ENCODE peak calls at places on chromosomes 6 and 20, in six cellular contexts. X is upper lobe of right lung, S is GM06990, H is heart right ventricle, W is tibial nerve, T is fibroblast of the aortic adventitia. E is an unnamed sample.

GRCh38 chr20:17856837-17857605 is 111.6 kb downstream of the SNX5 start:
- DNase-seq in X (peak; percentile 18), S (no peak), H (no peak), W (no peak), T (no peak), E (no peak)

GRCh38 chr20:32465092-32465900 is 107.2 kb downstream of the ASXL1 start:
- DNase-seq in X (peak; percentile 88), S (no peak), H (peak; percentile 67), W (no peak), T (peak; percentile 73), E (no peak)

GRCh38 chr6:108510461-108511319 is 50.0 kb upstream of the FOXO3 start:
- DNase-seq in X (no peak), S (no peak), H (no peak), W (no peak), T (no peak), E (no peak)

GRCh38 chr20:10521068-10521834 is 86.1 kb downstream of the SLX4IP start:
- DNase-seq in X (no peak), S (no peak), H (no peak), W (no peak), T (peak; percentile 77), E (no peak)

GRCh38 chr6:19454296-19454998 is 382.7 kb upstream of the ID4 start:
- DNase-seq in X (no peak), S (no peak), H (no peak), W (no peak), T (no peak), E (no peak)

GRCh38 chr20:25865715-25866656 is 169.3 kb upstream of the ZNF337 start:
- DNase-seq in X (peak; percentile 91), S (peak; percentile 49), H (peak; percentile 87), W (no peak), T (peak; percentile 68), E (peak; percentile 60)

GRCh38 chr6:112431803-112432202 is 84.7 kb downstream of the RFPL4B start:
- DNase-seq in X (no peak), S (no peak), H (no peak), W (no peak), T (no peak), E (no peak)

GRCh38 chr6:166996406-166996805 is 2.8 kb upstream of the CEP43 start:
- DNase-seq in X (no peak), S (no peak), H (no peak), W (no peak), T (no peak), E (no peak)

GRCh38 chr20:17655865-17656489 is 26.1 kb downstream of the RRBP1 start:
- DNase-seq in X (peak; percentile 7), S (no peak), H (no peak), W (no peak), T (peak; percentile 50), E (no peak)

GRCh38 chr6:159062564-159062945 is 17.8 kb upstream of the TAGAP start:
- DNase-seq in X (no peak), S (peak; percentile 59), H (no peak), W (no peak), T (no peak), E (no peak)

GRCh38 chr20:51473256-51473655 is 69.3 kb downstream of the NFATC2 start:
- DNase-seq in X (no peak), S (no peak), H (no peak), W (no peak), T (no peak), E (no peak)

GRCh38 chr6:39416728-39417127 is 94.2 kb upstream of the KCNK16 start:
- DNase-seq in X (no peak), S (no peak), H (no peak), W (no peak), T (no peak), E (no peak)

GRCh38 chr20:24998631-24999445 is 6.3 kb upstream of the APMAP start:
- DNase-seq in X (no peak), S (no peak), H (no peak), W (no peak), T (peak; percentile 25), E (no peak)

GRCh38 chr6:131840936-131841583 is 33.2 kb downstream of the ENPP1 start:
- DNase-seq in X (no peak), S (no peak), H (no peak), W (no peak), T (no peak), E (no peak)

GRCh38 chr6:158906926-158907325 is 87.8 kb upstream of the EZR start:
- DNase-seq in X (no peak), S (no peak), H (no peak), W (no peak), T (no peak), E (no peak)

GRCh38 chr6:24359640-24360454 is 2.0 kb upstream of the DCDC2 start:
- DNase-seq in X (peak; percentile 93), S (peak; percentile 87), H (peak; percentile 65), W (peak; percentile 26), T (peak; percentile 46), E (peak; percentile 87)

GRCh38 chr6:143999406-143999805 is 8.7 kb downstream of the PLAGL1 start:
- DNase-seq in X (no peak), S (no peak), H (no peak), W (no peak), T (peak; percentile 99), E (no peak)

GRCh38 chr6:145875496-145876244 is 61.1 kb upstream of the FBXO30 start:
- DNase-seq in X (no peak), S (no peak), H (no peak), W (no peak), T (peak; percentile 33), E (no peak)

GRCh38 chr6:157304840-157305675 is 18.3 kb downstream of the TMEM242 start:
- DNase-seq in X (no peak), S (no peak), H (no peak), W (peak; percentile 20), T (peak; percentile 37), E (no peak)

GRCh38 chr20:40535816-40536215 is 153.2 kb downstream of the MAFB start:
- DNase-seq in X (no peak), S (no peak), H (no peak), W (no peak), T (no peak), E (no peak)

GRCh38 chr6:62763125-62763524 is 448.1 kb upstream of the FKBP1C start:
- DNase-seq in X (no peak), S (no peak), H (no peak), W (no peak), T (no peak), E (no peak)

GRCh38 chr6:11201015-11201414 is 31.5 kb downstream of the NEDD9 start:
- DNase-seq in X (no peak), S (no peak), H (no peak), W (no peak), T (no peak), E (no peak)

GRCh38 chr6:11201772-11202512 is 30.5 kb downstream of the NEDD9 start:
- DNase-seq in X (no peak), S (no peak), H (no peak), W (no peak), T (no peak), E (no peak)

GRCh38 chr6:11204987-11205386 is 27.5 kb downstream of the NEDD9 start:
- DNase-seq in X (no peak), S (no peak), H (no peak), W (no peak), T (no peak), E (no peak)

GRCh38 chr6:11203306-11204009 is 29.0 kb downstream of the NEDD9 start:
- DNase-seq in X (no peak), S (no peak), H (no peak), W (no peak), T (no peak), E (no peak)

GRCh38 chr6:11202513-11203305 is 29.8 kb downstream of the NEDD9 start:
- DNase-seq in X (no peak), S (no peak), H (no peak), W (no peak), T (no peak), E (peak; percentile 17)
- TF ChIP-seq CTCF in X (no peak), S (no peak), H (no peak), W (no peak), T (no peak), E (peak; percentile 13)

GRCh38 chr6:169933839-169934698 is 182.6 kb downstream of the ERMARD start:
- DNase-seq in X (no peak), S (no peak), H (peak; percentile 74), W (peak; percentile 14), T (peak; percentile 4), E (no peak)

GRCh38 chr6:169931223-169931760 is 179.9 kb downstream of the ERMARD start:
- DNase-seq in X (no peak), S (no peak), H (no peak), W (no peak), T (no peak), E (no peak)

GRCh38 chr6:169933251-169933821 is 181.9 kb downstream of the ERMARD start:
- DNase-seq in X (no peak), S (no peak), H (no peak), W (no peak), T (no peak), E (no peak)

GRCh38 chr6:169932491-169932890 is 181.1 kb downstream of the ERMARD start:
- DNase-seq in X (no peak), S (no peak), H (no peak), W (no peak), T (no peak), E (no peak)

DNA sequence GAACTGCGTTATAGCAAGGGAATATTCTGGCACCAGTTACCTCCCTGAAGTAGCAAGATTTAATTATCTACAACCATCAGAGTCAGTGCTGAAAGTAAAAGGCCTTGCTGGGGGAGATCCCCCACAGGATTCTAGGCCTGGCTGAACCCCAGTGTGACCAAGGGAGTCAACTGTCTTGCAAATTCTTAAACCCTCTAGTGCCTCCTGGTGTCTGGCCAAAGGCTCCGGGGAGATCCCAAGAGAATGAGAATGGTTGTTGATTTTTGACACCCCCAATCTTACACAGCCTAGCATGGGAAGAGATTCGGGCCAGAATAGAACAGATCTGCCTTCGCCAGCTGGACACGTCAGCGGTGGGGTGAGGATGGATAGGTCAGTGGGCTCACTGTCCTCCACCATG is 179.4 kb downstream of the ERMARD start:
- DNase-seq in X (no peak), S (no peak), H (no peak), W (no peak), T (no peak), E (no peak)
- TF ChIP-seq CTCF in X (no peak), S (no peak), H (no peak), W (no peak), T (no peak), E (no peak)

DNA sequence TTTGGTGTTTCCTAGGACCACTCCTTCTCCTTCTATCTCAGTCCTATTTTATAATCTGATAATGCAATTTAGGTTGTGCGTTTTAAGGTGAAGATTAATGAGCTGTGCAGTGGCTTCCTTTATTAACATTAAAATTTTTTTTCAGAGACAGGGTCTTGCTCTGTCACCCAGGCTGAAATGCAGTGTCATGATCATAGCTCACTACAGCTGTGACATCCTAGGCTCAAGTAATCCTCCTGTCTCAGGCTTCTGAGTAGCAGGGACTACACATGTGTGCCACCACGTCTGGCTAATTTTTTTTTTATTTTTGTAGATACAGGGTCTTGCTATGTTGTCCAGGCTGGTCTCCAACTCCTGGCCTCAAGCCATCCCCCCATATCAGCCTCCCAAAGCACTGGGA is 53.0 kb upstream of the DSP start:
- DNase-seq in X (no peak), S (no peak), H (no peak), W (no peak), T (no peak), E (no peak)
- TF ChIP-seq CTCF in X (no peak), S (no peak), H (no peak), W (no peak), T (no peak), E (no peak)

DNA sequence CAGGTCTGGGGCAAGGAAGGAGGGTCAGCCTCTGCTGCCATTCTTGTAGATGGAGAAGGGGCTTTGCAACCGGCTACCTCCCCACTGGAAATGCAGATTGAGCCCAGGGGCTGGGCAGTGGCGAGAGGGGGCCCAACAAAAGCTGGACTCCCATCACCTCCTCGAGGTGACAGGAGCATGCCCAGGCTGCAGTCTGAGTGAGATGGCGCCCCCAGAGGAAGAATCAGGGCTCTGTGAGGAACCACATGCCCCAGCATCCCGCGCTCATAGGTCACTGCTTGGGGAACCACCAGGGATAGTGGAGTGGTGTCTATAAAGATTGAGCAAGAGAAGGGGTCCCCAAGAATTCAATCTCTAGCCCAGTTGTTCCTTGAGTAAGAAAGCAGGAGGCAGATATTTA is 31.6 kb upstream of the NEDD9 start:
- DNase-seq in X (no peak), S (no peak), H (no peak), W (no peak), T (no peak), E (no peak)
- TF ChIP-seq CTCF in X (no peak), S (peak; percentile 4), H (no peak), W (no peak), T (no peak), E (no peak)